ENCODE peak calls at places on chromosome 22, in five cellular contexts. L is psoas muscle, Z is thyroid gland, D is testis, R is uterus. I is an unnamed sample. For H3K27me3, the result is how much of the 10 kb centered on the place peaks cover.

GRCh38 chr22:50298266-50298637 is 9.2 kb downstream of the PLXNB2 start:
- DNase-seq in R (no peak), L (no peak), D (no peak), Z (no peak), I (no peak)

GRCh38 chr22:45242778-45243191 is 2.1 kb upstream of the KIAA0930 start:
- DNase-seq in D (no peak), R (no peak), Z (peak), L (no peak), I (peak)

GRCh38 chr22:41603873-41604332 is 14.3 kb upstream of the PMM1 start:
- DNase-seq in R (no peak), L (no peak), Z (no peak), D (no peak), I (no peak)

GRCh38 chr22:42313804-42314581 is 43.5 kb upstream of the TCF20 start:
- DNase-seq in R (peak), L (no peak), D (peak), Z (peak), I (peak)

GRCh38 chr22:43667658-43668057 is 144.4 kb downstream of the EFCAB6 start:
- DNase-seq in L (no peak), Z (no peak), R (no peak), D (no peak), I (no peak)

GRCh38 chr22:39240841-39241631 is 3.7 kb downstream of the PDGFB start:
- DNase-seq in R (no peak), L (peak), D (no peak), Z (peak), I (peak)

GRCh38 chr22:40628354-40629042 is 8.0 kb downstream of the MRTFA start:
- DNase-seq in Z (no peak), D (no peak), R (no peak), L (no peak), I (no peak)

GRCh38 chr22:36384766-36385400 is 2.9 kb downstream of the MYH9 start:
- DNase-seq in R (no peak), Z (no peak), L (no peak), D (no peak), I (no peak)

GRCh38 chr22:45917146-45917545 is 59.8 kb downstream of the WNT7B start:
- DNase-seq in R (no peak), L (no peak), D (no peak), Z (no peak), I (peak)

GRCh38 chr22:44191036-44191454 is 10.3 kb downstream of the PARVG start:
- DNase-seq in R (no peak), L (no peak), Z (no peak), D (no peak), I (no peak)

GRCh38 chr22:17994424-17995108 is 29.8 kb downstream of the MICAL3 start:
- DNase-seq in R (no peak), D (no peak), Z (no peak), L (no peak), I (no peak)

GRCh38 chr22:42662114-42663021 is 13.2 kb upstream of the CYB5R3 start:
- DNase-seq in L (peak), Z (peak), D (peak), R (peak), I (peak)

GRCh38 chr22:46801826-46802607 is 39.6 kb downstream of the TBC1D22A start:
- DNase-seq in Z (no peak), R (no peak), L (no peak), D (no peak), I (no peak)

GRCh38 chr22:35541254-35541748 is 670 bp downstream of the RASD2 start:
- DNase-seq in D (no peak), R (no peak), L (no peak), Z (peak), I (peak)

GRCh38 chr22:44906999-44907644 is 102.7 kb downstream of the PHF21B start:
- DNase-seq in D (no peak), Z (no peak), R (no peak), L (no peak), I (no peak)

GRCh38 chr22:39727541-39727940 is 157.0 kb downstream of the CACNA1I start:
- DNase-seq in R (no peak), L (no peak), Z (no peak), D (no peak), I (no peak)

GRCh38 chr22:31676700-31677099 is 14.7 kb upstream of the PISD start:
- DNase-seq in D (peak), R (peak), Z (peak), L (peak), I (peak)

GRCh38 chr22:36334838-36335603 is 52.7 kb downstream of the MYH9 start:
- DNase-seq in Z (peak), R (no peak), D (no peak), L (no peak), I (no peak)

GRCh38 chr22:40196628-40197027 is 18.9 kb downstream of the TNRC6B start:
- DNase-seq in L (no peak), D (no peak), R (no peak), Z (no peak), I (no peak)

GRCh38 chr22:46149493-46149997 is 781 bp upstream of the PPARA start:
- DNase-seq in R (peak), L (peak), D (peak), Z (peak), I (peak)

DNA sequence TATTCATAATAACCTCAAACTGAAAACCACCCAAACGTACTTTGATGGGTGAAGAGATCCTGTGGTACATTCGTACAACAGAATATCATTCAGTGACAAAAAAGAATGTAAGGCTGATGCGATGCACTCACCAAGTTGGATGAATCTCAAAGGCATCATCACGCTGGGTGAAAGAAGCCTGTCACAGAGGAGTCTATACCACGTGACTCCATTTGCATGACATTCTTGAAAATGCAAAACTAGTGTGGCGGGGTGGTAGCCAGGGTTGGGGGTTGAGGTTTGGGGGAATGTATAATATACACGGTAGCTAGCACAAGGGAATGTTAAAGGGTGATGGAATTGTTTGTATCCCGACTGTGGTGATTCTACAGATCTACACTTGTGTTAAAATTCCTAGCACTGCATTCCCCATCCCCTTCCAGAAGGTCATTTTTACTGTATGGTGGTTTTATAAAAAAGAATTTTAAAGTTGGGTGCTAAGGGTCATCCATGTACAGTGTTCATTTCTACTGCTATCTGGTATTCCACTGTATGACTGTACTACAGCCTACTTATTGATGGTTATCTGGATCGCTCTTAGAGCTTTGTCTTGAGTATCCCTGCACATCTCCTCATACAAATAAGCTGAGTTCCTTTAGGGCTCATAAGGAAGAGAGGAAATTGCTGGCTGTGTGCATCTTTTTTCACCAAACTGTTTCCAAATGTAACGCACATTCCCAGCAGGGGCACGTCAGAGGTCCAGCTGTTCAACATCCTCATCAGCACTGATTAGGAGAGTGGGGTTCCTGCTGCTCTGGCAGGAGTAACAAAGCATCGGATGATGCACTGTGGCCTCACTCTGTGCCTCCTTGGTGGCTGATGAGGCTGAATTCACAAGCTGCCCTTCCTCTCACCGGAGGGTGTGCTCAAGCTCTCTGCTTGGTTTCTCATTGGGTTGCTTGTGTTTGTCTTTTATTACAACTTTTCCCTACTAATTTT is 35.2 kb upstream of the SLC25A1 start:
- DNase-seq in D (no peak), Z (no peak), R (no peak), L (no peak), I (no peak)
- H3K4me3 ChIP-seq in D (no peak), Z (no peak), R (no peak), L (no peak), I (no peak)

DNA sequence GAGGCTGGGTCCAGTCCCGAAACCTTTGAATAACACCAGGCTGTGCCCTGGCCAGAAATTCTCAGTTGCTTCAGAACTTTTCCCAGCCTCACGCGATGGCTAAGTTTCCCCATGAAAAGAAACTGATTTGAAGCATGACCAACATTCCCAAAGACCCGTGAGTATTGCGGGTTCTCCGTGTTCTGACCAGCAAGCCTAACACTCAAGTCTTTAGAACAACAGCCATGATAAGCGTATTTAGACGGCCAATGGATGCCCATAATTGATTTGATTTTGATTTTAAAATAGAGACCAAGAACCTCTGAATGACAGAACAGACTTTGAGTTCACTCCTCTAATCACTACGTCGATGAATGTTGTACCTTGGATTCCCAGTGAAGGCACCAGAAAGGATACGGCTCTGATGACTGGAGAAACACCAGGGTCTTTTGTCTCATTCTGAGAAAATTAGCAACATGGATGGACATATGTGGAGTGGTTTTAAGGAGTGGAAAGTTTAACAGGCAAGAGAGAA is 43.9 kb downstream of the ZNF280B start:
- DNase-seq in D (no peak), L (no peak), R (no peak), Z (no peak), I (no peak)
- H3K27me3 ChIP-seq in D (under half), L (under half), R (under half), Z (under half), I (under half)

GRCh38 chr22:22507743-22508273 is 734 bp downstream of the ZNF280B start:
- DNase-seq in R (no peak), L (no peak), Z (no peak), D (no peak), I (no peak)
- H3K4me3 ChIP-seq in R (peak), L (peak), Z (peak), D (peak), I (peak)

GRCh38 chr22:49022816-49023160 is 804.9 kb downstream of the BRD1 start:
- DNase-seq in L (no peak), R (no peak), Z (no peak), D (no peak), I (no peak)

GRCh38 chr22:49023879-49024774 is 803.5 kb downstream of the BRD1 start:
- DNase-seq in D (no peak), L (no peak), Z (no peak), R (no peak), I (no peak)

GRCh38 chr22:49021926-49022815 is 805.5 kb downstream of the BRD1 start:
- DNase-seq in Z (no peak), R (no peak), L (no peak), D (no peak), I (no peak)

GRCh38 chr22:49024775-49025440 is 802.8 kb downstream of the BRD1 start:
- DNase-seq in L (no peak), D (no peak), Z (no peak), R (no peak), I (no peak)

GRCh38 chr22:49023161-49023878 is 804.4 kb downstream of the BRD1 start:
- DNase-seq in D (no peak), Z (no peak), L (no peak), R (no peak), I (no peak)
- H3K27me3 ChIP-seq in D (under half), Z (under half), L (under half), R (under half), I (half or more)

DNA sequence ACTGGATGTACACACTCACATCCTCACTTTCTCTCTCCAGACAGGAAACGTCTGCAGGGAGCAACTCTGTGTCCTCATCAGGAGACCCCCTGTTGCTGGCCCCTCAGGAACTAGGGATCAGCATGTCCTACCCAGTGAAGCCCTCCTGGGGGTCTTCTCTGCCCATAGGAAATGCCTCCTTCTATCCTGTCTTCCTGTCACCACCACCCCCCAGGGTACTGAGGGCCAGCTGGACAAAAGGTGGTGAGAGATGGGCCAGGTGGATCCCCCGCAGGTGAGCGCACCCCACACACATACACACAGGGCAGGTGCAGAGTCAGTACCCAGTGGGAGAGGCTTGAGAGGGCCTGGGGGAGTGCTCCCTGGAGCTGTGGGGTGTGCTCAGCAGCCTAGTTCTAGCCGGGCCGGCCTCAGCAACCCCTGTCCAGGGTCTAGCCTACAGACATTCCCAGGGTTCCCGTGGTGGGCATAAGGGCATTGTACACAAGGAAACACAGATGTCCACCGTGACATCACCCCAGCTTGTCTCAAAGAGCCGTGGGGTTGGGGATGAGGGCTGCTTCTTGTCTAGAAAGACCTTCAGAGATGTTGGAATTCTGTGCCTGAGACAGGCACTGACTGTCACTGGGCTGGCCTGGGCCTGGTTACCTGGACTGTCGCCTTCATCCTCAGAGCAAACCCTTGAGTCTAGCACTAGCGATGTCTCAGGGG is 9.2 kb downstream of the GP1BB start:
- DNase-seq in D (no peak), Z (no peak), R (no peak), L (no peak), I (no peak)
- H3K4me3 ChIP-seq in D (no peak), Z (no peak), R (no peak), L (no peak), I (no peak)

GRCh38 chr22:26648011-26648497 is 9.3 kb upstream of the MIAT start:
- DNase-seq in R (no peak), L (no peak), Z (no peak), D (no peak), I (no peak)
- H3K27me3 ChIP-seq in R (under half), L (under half), Z (under half), D (under half), I (under half)

GRCh38 chr22:37588540-37589215 is 8.8 kb upstream of the LGALS2 start:
- DNase-seq in D (no peak), R (no peak), Z (peak), L (no peak), I (no peak)

GRCh38 chr22:37589607-37590006 is 9.7 kb upstream of the LGALS2 start:
- DNase-seq in L (no peak), D (no peak), R (no peak), Z (no peak), I (no peak)

GRCh38 chr22:37594237-37594636 is 14.3 kb upstream of the LGALS2 start:
- DNase-seq in D (no peak), L (no peak), R (no peak), Z (no peak), I (no peak)

GRCh38 chr22:37591823-37592404 is 12.0 kb upstream of the LGALS2 start:
- DNase-seq in D (no peak), Z (no peak), R (no peak), L (no peak), I (no peak)
- H3K4me3 ChIP-seq in D (no peak), Z (no peak), R (no peak), L (peak), I (no peak)